ENCODE peak calls at places on chromosomes 1 and 21, in ten cellular contexts. L is testis; M is ascending aorta; T is HCT116; O is CD8-positive, alpha-beta T cell; N is left ventricle myocardium inferior; I is right atrium auricular region; P is stomach; F is DND-41; R is HepG2. V is an unnamed sample.

GRCh38 chr1:223832637-223832943 is 13.2 kb downstream of the TP53BP2 start:
- DNase-seq in N (no peak), P (no peak), M (no peak), T (no peak), O (no peak), I (no peak), R (no peak), L (no peak), F (no peak), V (no peak)

GRCh38 chr1:40879487-40880175 is 17.5 kb upstream of the CITED4 start:
- DNase-seq in P (no peak), M (no peak), L (no peak), T (no peak), N (no peak), R (no peak), O (no peak), F (no peak), I (no peak), V (no peak)

GRCh38 chr1:2934642-2935081 is 86.6 kb upstream of the ACTRT2 start:
- DNase-seq in O (no peak), I (no peak), P (no peak), L (no peak), M (no peak), R (no peak), N (no peak), T (no peak), F (no peak), V (peak; percentile 13)

GRCh38 chr1:29708381-29708780 is 472.1 kb downstream of the PTPRU start:
- DNase-seq in P (no peak), O (no peak), F (no peak), R (no peak), T (no peak), I (no peak), M (no peak), N (no peak), L (no peak), V (no peak)

GRCh38 chr1:225388372-225388771 is 39.5 kb downstream of the LBR start:
- DNase-seq in T (no peak), F (no peak), O (no peak), L (no peak), M (no peak), R (no peak), P (no peak), I (no peak), N (no peak), V (no peak)

GRCh38 chr1:24047101-24047459 is 64.9 kb downstream of the MYOM3 start:
- DNase-seq in L (no peak), N (peak; percentile 33), M (no peak), T (peak; percentile 62), O (no peak), F (no peak), P (no peak), R (peak; percentile 37), I (peak; percentile 83), V (peak; percentile 22)

GRCh38 chr1:220696863-220697231 is 6.7 kb downstream of the C1orf115 start:
- DNase-seq in P (no peak), O (no peak), I (no peak), M (no peak), F (no peak), N (no peak), R (no peak), L (no peak), T (no peak), V (no peak)

GRCh38 chr1:12505176-12505575 is 112.8 kb downstream of the DHRS3 start:
- DNase-seq in F (no peak), P (no peak), L (no peak), O (no peak), M (no peak), R (no peak), I (no peak), T (no peak), N (no peak), V (no peak)

GRCh38 chr1:212678456-212679410 is 20.9 kb downstream of the BATF3 start:
- DNase-seq in F (no peak), L (no peak), O (no peak), N (no peak), T (no peak), M (no peak), I (peak; percentile 43), P (no peak), R (no peak), V (no peak)

DNA sequence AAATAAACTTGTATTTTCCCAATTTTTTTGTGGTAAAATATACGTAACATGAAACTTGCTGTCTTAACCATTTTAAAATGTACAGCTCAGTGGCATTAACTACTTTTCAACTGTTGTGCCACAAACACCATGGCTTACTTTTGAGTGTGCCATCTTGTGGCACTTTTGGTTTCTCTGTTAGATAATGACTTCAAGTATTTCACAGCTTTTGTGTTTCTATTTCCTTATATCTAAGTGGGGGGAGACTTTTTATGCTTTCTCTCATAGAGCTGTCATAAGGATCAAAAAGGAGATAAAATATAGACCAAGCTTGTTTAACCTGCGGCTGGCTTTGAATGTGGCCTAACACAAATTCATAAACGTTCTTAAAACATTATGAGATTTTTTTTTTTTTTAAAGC is 44.3 kb downstream of the CDC14A start:
- DNase-seq in P (no peak), F (no peak), T (no peak), O (no peak), N (no peak), I (no peak), M (no peak), L (no peak), R (no peak), V (no peak)
- H3K4me3 ChIP-seq in P (no peak overlapping the region), F (no peak overlapping the region), T (no peak overlapping the region), O (no peak overlapping the region), N (no peak overlapping the region), I (no peak overlapping the region), M (no peak overlapping the region), L (no peak overlapping the region), R (no peak overlapping the region), V (no peak overlapping the region)

GRCh38 chr21:44912158-44912473 is 8.6 kb downstream of the ITGB2 start:
- DNase-seq in T (no peak), O (no peak), P (no peak), N (no peak), M (no peak), L (no peak), I (no peak), F (peak; percentile 82), R (no peak), V (no peak)
- H3K27ac ChIP-seq in T (no peak overlapping the region), O (peak overlapping the region; percentile 73), P (peak overlapping the region; percentile 77), N (peak overlapping the region; percentile 51), M (no peak overlapping the region), L (no peak overlapping the region), I (no peak overlapping the region), F (peak overlapping the region; percentile 97), R (peak overlapping the region; percentile 94), V (peak overlapping the region; percentile 60)

GRCh38 chr1:45410850-45411509 is 70.7 kb upstream of the MUTYH start:
- DNase-seq in N (no peak), O (no peak), P (no peak), L (no peak), I (no peak), R (no peak), M (no peak), F (no peak), T (no peak), V (no peak)

GRCh38 chr1:45411510-45411899 is 71.3 kb upstream of the MUTYH start:
- DNase-seq in M (no peak), F (no peak), L (no peak), N (no peak), P (no peak), I (no peak), T (peak; percentile 8), R (peak; percentile 7), O (no peak), V (no peak)

GRCh38 chr1:45405636-45406035 is 65.4 kb upstream of the MUTYH start:
- DNase-seq in P (no peak), M (no peak), I (no peak), T (no peak), F (no peak), N (no peak), R (no peak), O (no peak), L (no peak), V (no peak)

GRCh38 chr1:45409243-45409642 is 69.0 kb upstream of the MUTYH start:
- DNase-seq in P (no peak), R (no peak), L (no peak), M (no peak), F (no peak), N (no peak), O (no peak), I (no peak), T (no peak), V (no peak)

GRCh38 chr1:45407888-45408287 is 67.6 kb upstream of the MUTYH start:
- DNase-seq in I (no peak), M (no peak), P (no peak), O (no peak), F (no peak), R (no peak), T (no peak), L (no peak), N (no peak), V (no peak)
- H3K4me1 ChIP-seq in I (no peaks in the 10 kb centered on the region), M (no peaks in the 10 kb centered on the region), P (peaks cover 5% of the 10 kb centered on the region), O (no peaks in the 10 kb centered on the region), F (peaks cover 6% of the 10 kb centered on the region), R (peaks cover 31% of the 10 kb centered on the region), T (peaks cover 17% of the 10 kb centered on the region), L (no peaks in the 10 kb centered on the region), N (no peaks in the 10 kb centered on the region), V (no peaks in the 10 kb centered on the region)

DNA sequence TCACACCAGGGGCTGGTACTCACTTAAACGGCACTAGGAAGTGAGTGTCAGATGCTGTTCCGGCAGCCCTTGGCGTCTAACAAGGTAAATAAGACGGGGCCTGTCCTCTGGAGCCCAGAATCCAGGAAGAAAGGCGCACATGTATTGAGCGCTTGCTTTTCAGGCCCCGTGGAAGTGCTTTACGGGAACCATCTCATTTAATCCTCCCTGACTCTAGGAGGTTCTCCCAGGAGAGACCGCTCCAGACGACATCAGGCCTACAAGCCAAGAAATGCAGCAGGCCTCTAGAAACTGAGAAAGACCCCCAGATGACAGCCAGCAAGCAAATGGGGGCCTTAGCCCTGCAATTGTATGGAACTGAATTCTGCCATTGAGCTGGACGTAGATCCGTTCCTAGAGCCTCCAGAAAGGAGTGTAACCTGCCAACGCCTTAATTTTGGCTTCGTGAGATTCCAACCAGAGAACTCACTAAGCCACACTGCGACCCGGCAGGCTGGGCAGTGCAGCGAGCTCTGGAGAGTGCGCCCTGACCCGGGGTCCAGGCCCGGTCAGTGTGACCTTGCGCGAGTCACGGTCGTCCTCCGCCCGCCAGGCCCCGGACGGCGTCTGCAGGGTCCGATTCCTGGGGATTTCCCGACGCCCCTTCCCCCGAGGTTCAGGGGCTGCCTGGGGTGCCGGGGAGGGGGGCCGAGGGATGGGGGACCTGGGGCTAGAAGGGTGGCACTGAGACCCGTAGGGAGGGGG is 532 bp upstream of the MANEAL start:
- DNase-seq in P (no peak), M (no peak), L (no peak), I (no peak), F (no peak), N (no peak), R (no peak), O (no peak), T (no peak), V (no peak)
- H3K4me3 ChIP-seq in P (peak overlapping the region; percentile 74), M (peak overlapping the region; percentile 84), L (peak overlapping the region; percentile 65), I (peak overlapping the region; percentile 57), F (peak overlapping the region; percentile 97), N (peak overlapping the region; percentile 72), R (peak overlapping the region; percentile 74), O (no peak overlapping the region), T (peak overlapping the region; percentile 42), V (peak overlapping the region; percentile 48)

GRCh38 chr1:160217466-160218165 is 12.4 kb downstream of the PEA15 start:
- DNase-seq in N (no peak), F (no peak), T (no peak), I (no peak), R (peak; percentile 14), P (peak; percentile 49), M (no peak), O (no peak), L (no peak), V (no peak)
- H3K27ac ChIP-seq in N (peak overlapping the region; percentile 66), F (no peak overlapping the region), T (no peak overlapping the region), I (peak overlapping the region; percentile 61), R (no peak overlapping the region), P (peak overlapping the region; percentile 38), M (peak overlapping the region; percentile 89), O (no peak overlapping the region), L (peak overlapping the region; percentile 72), V (no peak overlapping the region)

GRCh38 chr1:202590975-202591411 is 119.3 kb downstream of the SYT2 start:
- DNase-seq in I (no peak), O (no peak), F (no peak), M (no peak), T (no peak), P (no peak), R (no peak), N (no peak), L (no peak), V (no peak)
- H3K4me1 ChIP-seq in I (no peaks in the 10 kb centered on the region), O (no peaks in the 10 kb centered on the region), F (no peaks in the 10 kb centered on the region), M (peaks cover 7% of the 10 kb centered on the region), T (peaks cover 78% of the 10 kb centered on the region), P (peaks cover 17% of the 10 kb centered on the region), R (peaks cover 23% of the 10 kb centered on the region), N (peaks cover 85% of the 10 kb centered on the region), L (peaks cover 20% of the 10 kb centered on the region), V (no peaks in the 10 kb centered on the region)

V was measured in pancreas.